ENCODE peak calls at places on chromosomes 6 and 20, in five cellular contexts. Z, V, F, A and B are unnamed samples. For H3K36me3, the result is how much of the 10 kb centered on the place peaks cover.

GRCh38 chr6:33091957-33092356 is 16.2 kb downstream of the HLA-DPB1 start:
- DNase-seq in Z (peak), V (no peak), F (peak), A (peak), B (peak)

GRCh38 chr6:108635505-108636226 is 74.9 kb downstream of the FOXO3 start:
- DNase-seq in Z (peak), V (no peak), F (no peak), A (no peak), B (peak)

GRCh38 chr6:63643862-63644261 is 8.3 kb downstream of the PHF3 start:
- DNase-seq in Z (no peak), V (no peak), F (no peak), A (no peak), B (peak)

GRCh38 chr6:75493400-75494064 is at the start of gene FILIP1:
- DNase-seq in Z (peak), V (peak), F (peak), A (peak), B (no peak)

GRCh38 chr20:48691523-48691922 is 136.3 kb downstream of the PREX1 start:
- DNase-seq in Z (no peak), V (no peak), F (no peak), A (no peak), B (no peak)

GRCh38 chr6:12957321-12958051 is 240.9 kb downstream of the PHACTR1 start:
- DNase-seq in Z (peak), V (peak), F (peak), A (peak), B (no peak)

GRCh38 chr20:48632825-48633619 is 194.8 kb downstream of the PREX1 start:
- DNase-seq in Z (no peak), V (no peak), F (no peak), A (no peak), B (no peak)

GRCh38 chr6:91081452-91082067 is 494.7 kb upstream of the MAP3K7 start:
- DNase-seq in Z (peak), V (no peak), F (no peak), A (no peak), B (peak)

GRCh38 chr6:123000244-123000770 is 4.3 kb downstream of the CLVS2 start:
- DNase-seq in Z (no peak), V (no peak), F (no peak), A (no peak), B (no peak)

GRCh38 chr6:33123732-33124524 is 48.1 kb downstream of the HLA-DPB1 start:
- DNase-seq in Z (peak), V (no peak), F (no peak), A (no peak), B (peak)

GRCh38 chr6:161080263-161080970 is 88.8 kb downstream of the MAP3K4 start:
- DNase-seq in Z (no peak), V (no peak), F (no peak), A (no peak), B (peak)

GRCh38 chr6:90411292-90411781 is 114.7 kb upstream of the BACH2 start:
- DNase-seq in Z (no peak), V (no peak), F (no peak), A (no peak), B (peak)

GRCh38 chr6:107712523-107713213 is 111.4 kb downstream of the SCML4 start:
- DNase-seq in Z (no peak), V (no peak), F (no peak), A (no peak), B (no peak)

GRCh38 chr6:107275330-107275865 is 160.1 kb upstream of the BEND3 start:
- DNase-seq in Z (no peak), V (no peak), F (no peak), A (no peak), B (no peak)

GRCh38 chr6:27816906-27817305 is 95.3 kb downstream of the OR2B2 start:
- DNase-seq in Z (no peak), V (no peak), F (no peak), A (no peak), B (no peak)

GRCh38 chr6:110341671-110342304 is 16.4 kb downstream of the METTL24 start:
- DNase-seq in Z (peak), V (no peak), F (no peak), A (no peak), B (no peak)

GRCh38 chr6:136563386-136564152 is 13.3 kb upstream of the MAP7 start:
- DNase-seq in Z (no peak), V (no peak), F (no peak), A (no peak), B (no peak)

GRCh38 chr20:24007758-24008157 is 19.2 kb upstream of the GGTLC1 start:
- DNase-seq in Z (no peak), V (no peak), F (no peak), A (no peak), B (no peak)

GRCh38 chr20:25987073-25987927 is 290.6 kb upstream of the ZNF337 start:
- DNase-seq in Z (peak), V (no peak), F (peak), A (peak), B (peak)

GRCh38 chr6:46772754-46773153 is 20.4 kb upstream of the MEP1A start:
- DNase-seq in Z (no peak), V (peak), F (peak), A (peak), B (no peak)

GRCh38 chr6:31579546-31580445 is 2.4 kb downstream of the LTB start:
- DNase-seq in Z (no peak), V (no peak), F (no peak), A (no peak), B (peak)

GRCh38 chr6:111957623-111958315 is 84.5 kb upstream of the FYN start:
- DNase-seq in Z (peak), V (no peak), F (no peak), A (no peak), B (no peak)

GRCh38 chr20:49268600-49269365 is 9.1 kb downstream of the ZNFX1 start:
- DNase-seq in Z (no peak), V (no peak), F (no peak), A (no peak), B (no peak)

GRCh38 chr6:88422831-88423230 is 256.7 kb upstream of the CNR1 start:
- DNase-seq in Z (no peak), V (no peak), F (no peak), A (no peak), B (no peak)

GRCh38 chr6:24909281-24910216 is 26.2 kb downstream of the RIPOR2 start:
- DNase-seq in Z (no peak), V (no peak), F (no peak), A (no peak), B (no peak)

GRCh38 chr20:31569163-31570020 is 35.7 kb upstream of the ID1 start:
- DNase-seq in Z (peak), V (peak), F (peak), A (peak), B (peak)

GRCh38 chr20:60454491-60454890 is 496.3 kb downstream of the CDH26 start:
- DNase-seq in Z (no peak), V (no peak), F (no peak), A (no peak), B (no peak)
- H3K27ac ChIP-seq in Z (no peak), V (no peak), F (no peak), A (no peak), B (no peak)

GRCh38 chr20:45429618-45430017 is 13.7 kb downstream of the PIGT start:
- DNase-seq in Z (no peak), V (no peak), F (no peak), A (no peak), B (no peak)
- H3K36me3 ChIP-seq in Z (under half), V (under half), F (under half), A (under half), B (under half)

DNA sequence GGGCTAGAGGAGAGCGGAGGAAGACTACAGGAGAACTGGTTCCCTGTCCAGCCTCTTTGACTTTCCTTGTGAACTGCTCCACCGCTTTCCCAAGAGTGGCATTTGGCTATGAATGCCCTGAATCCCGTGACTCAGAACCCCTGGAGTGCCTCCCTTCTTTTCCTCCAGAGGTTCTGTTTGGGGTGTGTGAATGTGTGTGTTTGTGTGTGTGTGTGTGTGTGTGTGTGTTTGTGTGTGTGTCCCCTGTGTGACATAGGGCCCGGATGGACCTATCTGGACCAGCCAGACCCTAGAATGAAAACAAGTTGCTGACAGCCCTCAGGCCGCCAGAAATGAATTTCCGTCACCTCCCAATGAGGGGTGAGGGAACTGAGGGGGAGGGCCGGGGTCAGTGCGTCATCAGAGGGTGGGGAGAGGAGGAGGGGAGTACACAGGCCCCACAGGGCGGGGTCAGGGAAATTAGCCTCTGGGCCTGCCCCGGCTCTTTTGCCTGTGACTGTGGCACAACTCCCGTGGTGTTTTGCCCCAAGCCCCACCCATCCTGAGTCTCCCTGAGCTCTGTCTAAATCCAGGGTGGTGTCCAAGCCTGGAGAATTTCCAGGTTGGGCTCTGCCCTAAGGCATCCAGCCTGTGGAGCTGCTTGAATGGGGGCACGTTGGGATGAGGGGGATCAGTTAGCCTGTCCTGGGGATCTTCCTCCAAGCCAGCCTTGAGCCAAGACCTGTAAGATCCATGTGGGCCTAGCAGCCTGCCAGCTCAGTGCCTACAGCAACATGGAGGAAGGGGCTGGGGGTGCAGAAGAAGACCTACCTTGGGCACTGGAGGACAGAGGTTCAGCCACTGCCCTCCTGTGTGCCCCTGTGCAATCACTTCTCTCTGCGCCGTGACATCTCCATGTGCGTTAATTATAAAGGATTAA is 15.2 kb upstream of the MRPS18A start:
- DNase-seq in Z (peak), V (peak), F (peak), A (peak), B (no peak)
- H3K4me3 ChIP-seq in Z (peak), V (no peak), F (no peak), A (no peak), B (no peak)

GRCh38 chr6:41716516-41717446 is 18.6 kb downstream of the TFEB start:
- DNase-seq in Z (no peak), V (no peak), F (peak), A (no peak), B (no peak)
- H3K27ac ChIP-seq in Z (no peak), V (peak), F (no peak), A (peak), B (no peak)

DNA sequence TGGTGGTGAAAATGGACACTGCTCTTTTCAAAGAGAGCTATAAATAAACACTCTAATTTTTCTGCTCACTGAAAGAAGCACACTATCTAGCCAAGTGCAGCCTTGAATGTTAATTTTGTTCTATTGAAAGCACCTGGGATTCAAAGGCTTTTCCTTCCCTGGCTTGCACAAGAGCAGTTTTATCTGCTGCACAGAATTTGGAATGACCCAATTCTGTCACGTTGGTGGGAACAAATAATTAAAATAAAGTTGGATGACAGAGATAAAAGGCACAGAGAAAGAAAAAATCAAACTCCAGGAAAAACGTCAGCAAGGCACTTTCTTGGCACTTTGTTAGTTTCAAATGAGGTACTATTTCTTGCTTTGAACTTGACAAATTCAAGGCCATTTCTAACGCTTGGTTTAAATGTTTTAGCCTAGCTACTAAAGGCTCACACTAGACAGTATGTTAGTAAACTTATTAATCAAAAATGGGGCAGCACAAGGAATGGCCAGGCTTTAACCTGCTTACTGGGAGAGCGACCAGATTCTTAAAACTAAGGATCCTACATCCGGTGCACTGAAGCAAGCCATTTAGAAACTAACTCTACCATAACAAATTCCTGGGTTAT is 145.5 kb upstream of the ARG1 start:
- DNase-seq in Z (no peak), V (no peak), F (no peak), A (no peak), B (no peak)
- H3K36me3 ChIP-seq in Z (under half), V (under half), F (under half), A (under half), B (under half)